ENCODE peak calls at places on chromosomes 7 and 10, in six cellular contexts. H, W, D, X, N and A are unnamed samples.

GRCh38 chr7:121138262-121138933 is 149.9 kb downstream of the CPED1 start:
- DNase-seq in H (peak; percentile 24), W (no peak), D (no peak), X (peak; percentile 58), N (no peak), A (peak; percentile 44)

GRCh38 chr10:95246582-95247051 is 44.2 kb downstream of the PDLIM1 start:
- DNase-seq in H (peak; percentile 78), W (no peak), D (peak; percentile 83), X (peak; percentile 40), N (peak; percentile 79), A (peak; percentile 61)

GRCh38 chr7:90402785-90403173 is 482 bp upstream of the CLDN12 start:
- DNase-seq in H (no peak), W (no peak), D (no peak), X (no peak), N (no peak), A (no peak)

GRCh38 chr7:70728873-70729552 is 402.9 kb upstream of the GALNT17 start:
- DNase-seq in H (no peak), W (no peak), D (no peak), X (no peak), N (peak; percentile 41), A (peak; percentile 12)

GRCh38 chr7:121530251-121531174 is 134.4 kb upstream of the FAM3C start:
- DNase-seq in H (peak; percentile 46), W (peak; percentile 16), D (peak; percentile 88), X (no peak), N (peak; percentile 27), A (no peak)

GRCh38 chr7:135620980-135621850 is 41.1 kb upstream of the STMP1 start:
- DNase-seq in H (peak; percentile 45), W (no peak), D (peak; percentile 83), X (peak; percentile 14), N (peak; percentile 39), A (peak; percentile 35)

GRCh38 chr10:1734288-1734687 is 3.0 kb downstream of the ADARB2 start:
- DNase-seq in H (no peak), W (no peak), D (no peak), X (no peak), N (no peak), A (no peak)

GRCh38 chr7:74344128-74344496 is 54.9 kb downstream of the CLIP2 start:
- DNase-seq in H (no peak), W (no peak), D (no peak), X (no peak), N (no peak), A (no peak)

GRCh38 chr10:102782698-102783540 is 39.2 kb downstream of the WBP1L start:
- DNase-seq in H (no peak), W (no peak), D (peak; percentile 94), X (no peak), N (peak; percentile 28), A (no peak)

GRCh38 chr7:19377611-19378339 is 232.6 kb upstream of the FERD3L start:
- DNase-seq in H (no peak), W (no peak), D (no peak), X (no peak), N (no peak), A (no peak)